ENCODE peak calls at places on chromosomes 12 and 14, in four cellular contexts. Z, C, E and K are unnamed samples.

GRCh38 chr14:64516969-64517368 is 12.4 kb downstream of the ZBTB1 start:
- DNase-seq in Z (no peak), C (no peak), E (no peak), K (no peak)

GRCh38 chr14:96370528-96370927 is 7.2 kb downstream of the GSKIP start:
- DNase-seq in Z (no peak), C (no peak), E (no peak), K (no peak)

GRCh38 chr12:29428630-29429029 is 47.7 kb upstream of the ERGIC2 start:
- DNase-seq in Z (peak; percentile 66), C (no peak), E (peak; percentile 85), K (peak; percentile 27)

GRCh38 chr14:52949711-52950409 is 990 bp downstream of the FERMT2 start:
- DNase-seq in Z (peak; percentile 43), C (no peak), E (no peak), K (no peak)

GRCh38 chr14:39033371-39033770 is 69.7 kb downstream of the SEC23A start:
- DNase-seq in Z (peak; percentile 35), C (no peak), E (no peak), K (no peak)

GRCh38 chr14:21093769-21094681 is 4.4 kb downstream of the ZNF219 start:
- DNase-seq in Z (no peak), C (no peak), E (no peak), K (no peak)

GRCh38 chr14:35814371-35815005 is 5.4 kb upstream of the RALGAPA1 start:
- DNase-seq in Z (peak; percentile 48), C (no peak), E (peak; percentile 41), K (no peak)

GRCh38 chr12:111692575-111693210 is 6.8 kb downstream of the ACAD10 start:
- DNase-seq in Z (peak; percentile 43), C (no peak), E (no peak), K (no peak)

GRCh38 chr12:62210422-62210821 is 49.8 kb upstream of the USP15 start:
- DNase-seq in Z (peak; percentile 61), C (no peak), E (peak; percentile 58), K (no peak)

GRCh38 chr12:9741726-9742125 is 8.8 kb upstream of the CLECL1 start:
- DNase-seq in Z (no peak), C (no peak), E (no peak), K (no peak)

GRCh38 chr12:122318607-122319311 is 52.5 kb upstream of the VPS33A start:
- DNase-seq in Z (peak; percentile 68), C (no peak), E (no peak), K (peak; percentile 94)

GRCh38 chr12:19671695-19672094 is 232.4 kb downstream of the AEBP2 start:
- DNase-seq in Z (no peak), C (no peak), E (no peak), K (no peak)

GRCh38 chr14:69879175-69880047 is at the start of gene SMOC1:
- DNase-seq in Z (peak; percentile 46), C (peak; percentile 26), E (no peak), K (no peak)

GRCh38 chr12:7638064-7638763 is 27.5 kb downstream of the APOBEC1 start:
- DNase-seq in Z (no peak), C (no peak), E (no peak), K (no peak)

GRCh38 chr14:92880851-92881250 is 42.1 kb upstream of the CHGA start:
- DNase-seq in Z (peak; percentile 17), C (no peak), E (no peak), K (no peak)
- TF ChIP-seq CTCF in Z (peak; percentile 27), C (no peak), E (no peak), K (peak; percentile 30)

GRCh38 chr14:98173291-98173690 is 1098.7 kb downstream of the BCL11B start:
- DNase-seq in Z (no peak), C (no peak), E (no peak), K (no peak)
- H3K27me3 ChIP-seq in Z (no peaks in the 10 kb centered on the region), C (no peaks in the 10 kb centered on the region), E (no peaks in the 10 kb centered on the region), K (no peaks in the 10 kb centered on the region)

GRCh38 chr12:106032141-106032925 is 106.4 kb downstream of the NUAK1 start:
- DNase-seq in Z (peak; percentile 66), C (no peak), E (no peak), K (no peak)
- TF ChIP-seq CTCF in Z (peak; percentile 27), C (no peak), E (no peak), K (no peak)

DNA sequence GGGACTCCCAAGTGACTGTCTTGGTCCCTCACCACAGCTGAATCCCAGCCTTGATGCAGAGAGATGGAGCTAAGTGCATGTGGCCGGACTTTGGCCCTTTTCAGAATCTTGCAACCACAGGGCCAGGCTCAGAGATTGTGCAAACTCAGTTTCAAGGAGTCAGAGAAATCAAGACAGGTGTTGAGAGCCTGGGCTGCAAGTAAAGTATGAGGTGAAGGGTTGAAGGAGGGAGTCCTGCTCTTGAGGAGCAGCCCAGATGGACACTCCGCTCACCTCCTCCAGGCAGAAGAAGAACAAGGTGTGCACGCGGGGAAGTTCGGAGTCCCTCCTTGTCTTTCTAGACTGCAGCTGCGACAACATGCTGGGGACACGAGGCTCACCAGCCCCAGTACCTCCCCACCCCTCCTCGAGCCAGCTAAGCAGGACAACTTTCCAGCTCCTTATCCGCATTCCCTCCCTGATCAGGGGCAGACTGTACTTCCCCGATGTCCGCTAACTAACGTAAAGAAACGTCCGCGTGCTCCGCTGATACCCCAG is 6.4 kb upstream of the BMP4 start:
- DNase-seq in Z (no peak), C (no peak), E (no peak), K (no peak)
- H3K27me3 ChIP-seq in Z (peaks cover 14% of the 10 kb centered on the region), C (no peaks in the 10 kb centered on the region), E (peaks cover 29% of the 10 kb centered on the region), K (peaks cover 9% of the 10 kb centered on the region)

DNA sequence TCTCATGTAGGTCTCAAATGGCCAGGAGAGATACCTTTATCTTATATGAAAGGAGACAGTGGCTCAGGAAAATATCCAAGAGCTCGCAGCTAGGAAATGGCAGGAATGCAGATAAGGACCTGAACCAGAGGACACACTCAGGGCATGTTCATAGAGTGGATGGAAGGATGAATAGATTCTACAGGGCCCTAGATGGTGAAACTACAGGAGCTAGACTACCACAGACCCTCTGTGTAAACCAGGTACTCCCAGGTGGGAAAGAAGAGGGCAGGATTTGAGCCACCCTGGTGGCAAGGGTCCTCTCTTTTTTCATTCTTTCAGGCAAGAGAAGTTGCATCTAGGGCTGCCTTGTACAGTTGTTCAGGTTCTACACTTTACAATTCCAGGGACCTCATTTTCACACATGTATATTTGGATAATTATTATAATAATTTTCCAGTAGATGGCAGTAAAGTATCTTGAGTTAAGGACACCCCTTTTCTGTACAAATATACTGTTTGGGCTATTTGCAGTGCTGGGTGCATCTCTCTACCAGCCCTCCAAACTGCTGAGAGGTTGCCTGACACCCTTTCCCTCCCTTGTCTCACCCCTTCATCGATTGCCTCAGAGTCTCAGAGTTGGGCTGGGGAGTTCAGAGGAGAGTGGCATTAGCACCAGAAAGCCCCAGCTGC is 10.5 kb upstream of the ZDHHC22 start:
- DNase-seq in Z (no peak), C (no peak), E (no peak), K (no peak)
- TF ChIP-seq CTCF in Z (peak; percentile 9), C (no peak), E (no peak), K (peak; percentile 11)